ENCODE peak calls at places on chromosome 14, in seven cellular contexts. One of them, this sample, is unnamed.

GRCh38 chr14:104931771-104932675 is 7.3 kb downstream of the PLD4 start:
- DNase-seq in testis: no peak
- DNase-seq in ovary: peak; percentile 38
- DNase-seq in A549: no peak
- DNase-seq in H54: no peak
- DNase-seq in thyroid gland: no peak
- DNase-seq in body of pancreas: no peak
- DNase-seq in this sample: peak; percentile 73

GRCh38 chr14:96280104-96280503 is 24.1 kb downstream of the BDKRB1 start:
- DNase-seq in testis: no peak
- DNase-seq in thyroid gland: no peak
- DNase-seq in ovary: no peak
- DNase-seq in A549: no peak
- DNase-seq in H54: no peak
- DNase-seq in body of pancreas: no peak
- DNase-seq in this sample: no peak

GRCh38 chr14:21068521-21069387 is 1.4 kb upstream of the ARHGEF40 start:
- DNase-seq in testis: peak; percentile 68
- DNase-seq in body of pancreas: peak; percentile 73
- DNase-seq in H54: no peak
- DNase-seq in thyroid gland: peak; percentile 75
- DNase-seq in A549: peak; percentile 53
- DNase-seq in ovary: peak; percentile 65
- DNase-seq in this sample: peak; percentile 83

GRCh38 chr14:39988939-39989338 is 556.7 kb upstream of the FBXO33 start:
- DNase-seq in H54: no peak
- DNase-seq in ovary: no peak
- DNase-seq in thyroid gland: no peak
- DNase-seq in testis: no peak
- DNase-seq in A549: peak; percentile 57
- DNase-seq in body of pancreas: no peak
- DNase-seq in this sample: no peak

GRCh38 chr14:99605299-99605961 is 1.4 kb upstream of the CCDC85C start:
- DNase-seq in H54: peak; percentile 85
- DNase-seq in body of pancreas: peak; percentile 70
- DNase-seq in testis: peak; percentile 75
- DNase-seq in ovary: peak; percentile 72
- DNase-seq in A549: peak; percentile 51
- DNase-seq in thyroid gland: peak; percentile 64
- DNase-seq in this sample: peak; percentile 83

GRCh38 chr14:63383776-63384367 is 65.1 kb upstream of the GPHB5 start:
- DNase-seq in H54: no peak
- DNase-seq in A549: no peak
- DNase-seq in thyroid gland: no peak
- DNase-seq in testis: no peak
- DNase-seq in ovary: no peak
- DNase-seq in body of pancreas: no peak
- DNase-seq in this sample: no peak

GRCh38 chr14:85468815-85469214 is 61.1 kb upstream of the FLRT2 start:
- DNase-seq in testis: no peak
- DNase-seq in thyroid gland: no peak
- DNase-seq in H54: no peak
- DNase-seq in ovary: no peak
- DNase-seq in body of pancreas: no peak
- DNase-seq in A549: no peak
- DNase-seq in this sample: no peak

GRCh38 chr14:105532735-105533141 is 6.4 kb downstream of the TMEM121 start:
- DNase-seq in H54: no peak
- DNase-seq in testis: no peak
- DNase-seq in thyroid gland: no peak
- DNase-seq in A549: peak; percentile 51
- DNase-seq in ovary: no peak
- DNase-seq in body of pancreas: no peak
- DNase-seq in this sample: peak; percentile 58

GRCh38 chr14:62133776-62134175 is 371.6 kb downstream of the SNAPC1 start:
- DNase-seq in body of pancreas: no peak
- DNase-seq in testis: no peak
- DNase-seq in H54: no peak
- DNase-seq in thyroid gland: no peak
- DNase-seq in ovary: no peak
- DNase-seq in A549: no peak
- DNase-seq in this sample: no peak

GRCh38 chr14:67410313-67410712 is 1.7 kb downstream of the PLEK2 start:
- DNase-seq in testis: no peak
- DNase-seq in thyroid gland: peak; percentile 24
- DNase-seq in H54: no peak
- DNase-seq in A549: no peak
- DNase-seq in ovary: no peak
- DNase-seq in body of pancreas: no peak
- DNase-seq in this sample: peak; percentile 36

GRCh38 chr14:56874375-56874774 is 64.1 kb upstream of the OTX2 start:
- DNase-seq in testis: peak; percentile 35
- DNase-seq in thyroid gland: no peak
- DNase-seq in A549: peak; percentile 39
- DNase-seq in ovary: no peak
- DNase-seq in body of pancreas: peak; percentile 40
- DNase-seq in H54: no peak
- DNase-seq in this sample: no peak

GRCh38 chr14:90500665-90501370 is 104.0 kb downstream of the CALM1 start:
- DNase-seq in thyroid gland: no peak
- DNase-seq in testis: no peak
- DNase-seq in H54: no peak
- DNase-seq in ovary: peak; percentile 21
- DNase-seq in A549: no peak
- DNase-seq in body of pancreas: no peak
- DNase-seq in this sample: peak; percentile 62

GRCh38 chr14:59511916-59512530 is 27.7 kb downstream of the JKAMP start:
- DNase-seq in body of pancreas: no peak
- DNase-seq in H54: no peak
- DNase-seq in ovary: no peak
- DNase-seq in thyroid gland: peak; percentile 78
- DNase-seq in A549: peak; percentile 9
- DNase-seq in testis: no peak
- DNase-seq in this sample: no peak

GRCh38 chr14:37597538-37598084 is 2.2 kb downstream of the TTC6 start:
- DNase-seq in H54: no peak
- DNase-seq in A549: peak; percentile 45
- DNase-seq in body of pancreas: no peak
- DNase-seq in thyroid gland: no peak
- DNase-seq in ovary: no peak
- DNase-seq in testis: peak; percentile 30
- DNase-seq in this sample: peak; percentile 57

GRCh38 chr14:64720190-64720589 is 16.0 kb downstream of the PLEKHG3 start:
- DNase-seq in A549: peak; percentile 92
- DNase-seq in H54: peak; percentile 84
- DNase-seq in ovary: no peak
- DNase-seq in body of pancreas: peak; percentile 83
- DNase-seq in testis: no peak
- DNase-seq in thyroid gland: peak; percentile 33
- DNase-seq in this sample: peak; percentile 64

GRCh38 chr14:64584185-64584584 is 34.4 kb downstream of the PPP1R36 start:
- DNase-seq in thyroid gland: no peak
- DNase-seq in A549: no peak
- DNase-seq in testis: no peak
- DNase-seq in body of pancreas: no peak
- DNase-seq in ovary: no peak
- DNase-seq in H54: no peak
- DNase-seq in this sample: no peak

GRCh38 chr14:31085027-31085426 is 58.8 kb upstream of the STRN3 start:
- DNase-seq in A549: no peak
- DNase-seq in ovary: no peak
- DNase-seq in thyroid gland: no peak
- DNase-seq in testis: no peak
- DNase-seq in body of pancreas: no peak
- DNase-seq in H54: no peak
- DNase-seq in this sample: no peak

GRCh38 chr14:74414793-74415437 is 11.1 kb downstream of the SYNDIG1L start:
- DNase-seq in testis: no peak
- DNase-seq in H54: no peak
- DNase-seq in body of pancreas: no peak
- DNase-seq in thyroid gland: no peak
- DNase-seq in A549: no peak
- DNase-seq in ovary: no peak
- DNase-seq in this sample: no peak

GRCh38 chr14:58455593-58456265 is 28.2 kb downstream of the KIAA0586 start:
- DNase-seq in A549: peak; percentile 56
- DNase-seq in thyroid gland: no peak
- DNase-seq in H54: no peak
- DNase-seq in ovary: no peak
- DNase-seq in body of pancreas: no peak
- DNase-seq in testis: no peak
- DNase-seq in this sample: no peak

GRCh38 chr14:70442750-70443149 is 9.2 kb upstream of the ADAM21 start:
- DNase-seq in thyroid gland: no peak
- DNase-seq in ovary: no peak
- DNase-seq in testis: no peak
- DNase-seq in body of pancreas: no peak
- DNase-seq in A549: peak; percentile 34
- DNase-seq in H54: no peak
- DNase-seq in this sample: no peak

GRCh38 chr14:50110323-50111037 is 5.9 kb downstream of the VCPKMT start:
- DNase-seq in testis: no peak
- DNase-seq in H54: no peak
- DNase-seq in ovary: no peak
- DNase-seq in body of pancreas: no peak
- DNase-seq in A549: no peak
- DNase-seq in thyroid gland: no peak
- DNase-seq in this sample: no peak
- TF ChIP-seq POLR2A in testis: no peak
- TF ChIP-seq POLR2A in H54: no peak
- TF ChIP-seq POLR2A in ovary: no peak
- TF ChIP-seq POLR2A in body of pancreas: no peak
- TF ChIP-seq POLR2A in A549: no peak
- TF ChIP-seq POLR2A in thyroid gland: no peak
- TF ChIP-seq POLR2A in this sample: no peak

GRCh38 chr14:65943150-65943549 is 530.6 kb downstream of the FUT8 start:
- DNase-seq in A549: no peak
- DNase-seq in body of pancreas: no peak
- DNase-seq in testis: no peak
- DNase-seq in thyroid gland: no peak
- DNase-seq in H54: no peak
- DNase-seq in ovary: no peak
- DNase-seq in this sample: no peak
- TF ChIP-seq POLR2A in A549: no peak
- TF ChIP-seq POLR2A in body of pancreas: no peak
- TF ChIP-seq POLR2A in testis: no peak
- TF ChIP-seq POLR2A in thyroid gland: no peak
- TF ChIP-seq POLR2A in H54: no peak
- TF ChIP-seq POLR2A in ovary: no peak
- TF ChIP-seq POLR2A in this sample: no peak

GRCh38 chr14:77469539-77469938 is 11.6 kb downstream of the AHSA1 start:
- DNase-seq in H54: no peak
- DNase-seq in testis: no peak
- DNase-seq in body of pancreas: no peak
- DNase-seq in ovary: no peak
- DNase-seq in thyroid gland: no peak
- DNase-seq in A549: no peak
- DNase-seq in this sample: no peak
- TF ChIP-seq POLR2A in H54: no peak
- TF ChIP-seq POLR2A in testis: no peak
- TF ChIP-seq POLR2A in body of pancreas: no peak
- TF ChIP-seq POLR2A in ovary: no peak
- TF ChIP-seq POLR2A in thyroid gland: no peak
- TF ChIP-seq POLR2A in A549: no peak
- TF ChIP-seq POLR2A in this sample: no peak

GRCh38 chr14:103392572-103392971 is 7.4 kb downstream of the MARK3 start:
- DNase-seq in H54: no peak
- DNase-seq in body of pancreas: no peak
- DNase-seq in thyroid gland: no peak
- DNase-seq in ovary: no peak
- DNase-seq in A549: no peak
- DNase-seq in testis: no peak
- DNase-seq in this sample: no peak

GRCh38 chr14:103391048-103391447 is 5.8 kb downstream of the MARK3 start:
- DNase-seq in body of pancreas: no peak
- DNase-seq in A549: peak; percentile 74
- DNase-seq in thyroid gland: peak; percentile 31
- DNase-seq in ovary: no peak
- DNase-seq in H54: no peak
- DNase-seq in testis: no peak
- DNase-seq in this sample: no peak

GRCh38 chr14:103388664-103389063 is 3.4 kb downstream of the MARK3 start:
- DNase-seq in body of pancreas: no peak
- DNase-seq in thyroid gland: no peak
- DNase-seq in H54: no peak
- DNase-seq in ovary: no peak
- DNase-seq in A549: no peak
- DNase-seq in testis: no peak
- DNase-seq in this sample: no peak

GRCh38 chr14:103392106-103392505 is 6.9 kb downstream of the MARK3 start:
- DNase-seq in ovary: no peak
- DNase-seq in A549: no peak
- DNase-seq in body of pancreas: no peak
- DNase-seq in thyroid gland: no peak
- DNase-seq in H54: no peak
- DNase-seq in testis: no peak
- DNase-seq in this sample: no peak

DNA sequence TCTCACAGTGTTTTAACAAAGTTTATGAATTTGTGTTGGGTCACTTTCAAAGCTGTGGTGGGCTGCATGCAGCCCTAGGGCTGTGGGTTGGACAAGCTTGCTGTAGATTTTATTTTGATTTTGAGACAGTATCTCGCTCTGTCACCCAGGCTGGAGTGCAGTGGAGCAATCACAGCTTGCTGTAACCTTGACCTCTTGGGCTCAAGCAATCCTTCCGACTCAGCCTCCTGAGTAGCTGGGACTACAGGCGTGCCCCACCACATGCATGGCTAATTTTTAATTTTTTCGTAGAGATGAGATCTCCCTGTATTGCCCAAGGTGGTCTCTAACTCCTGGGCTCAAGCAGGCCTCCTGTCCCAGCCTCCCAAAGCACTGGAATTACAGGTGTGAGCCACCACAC is 5.4 kb downstream of the MARK3 start:
- DNase-seq in thyroid gland: no peak
- DNase-seq in body of pancreas: no peak
- DNase-seq in A549: no peak
- DNase-seq in H54: no peak
- DNase-seq in testis: no peak
- DNase-seq in ovary: no peak
- DNase-seq in this sample: no peak
- TF ChIP-seq POLR2A in thyroid gland: no peak
- TF ChIP-seq POLR2A in body of pancreas: no peak
- TF ChIP-seq POLR2A in A549: no peak
- TF ChIP-seq POLR2A in H54: no peak
- TF ChIP-seq POLR2A in testis: no peak
- TF ChIP-seq POLR2A in ovary: no peak
- TF ChIP-seq POLR2A in this sample: no peak

GRCh38 chr14:55107766-55108554 is 21.1 kb upstream of the LGALS3 start:
- DNase-seq in testis: peak; percentile 94
- DNase-seq in thyroid gland: peak; percentile 55
- DNase-seq in A549: peak; percentile 82
- DNase-seq in H54: peak; percentile 68
- DNase-seq in body of pancreas: peak; percentile 90
- DNase-seq in ovary: peak; percentile 94
- DNase-seq in this sample: peak; percentile 96
- TF ChIP-seq POLR2A in testis: no peak
- TF ChIP-seq POLR2A in thyroid gland: no peak
- TF ChIP-seq POLR2A in A549: no peak
- TF ChIP-seq POLR2A in H54: no peak
- TF ChIP-seq POLR2A in body of pancreas: no peak
- TF ChIP-seq POLR2A in ovary: peak; percentile 57
- TF ChIP-seq POLR2A in this sample: peak; percentile 30